ENCODE peak calls at places on chromosomes 16 and 17, in seven cellular contexts. T, F, P, Z, W, L and U are unnamed samples. For H3K4me1, the result is how much of the 10 kb centered on the place peaks cover.

GRCh38 chr17:61002316-61002736 is 324.7 kb downstream of the BCAS3 start:
- DNase-seq in T (peak), F (no peak), P (no peak), Z (no peak), W (peak), L (peak), U (no peak)

GRCh38 chr16:80704751-80705150 is 99.6 kb downstream of the CDYL2 start:
- DNase-seq in T (no peak), F (no peak), P (no peak), Z (no peak), W (no peak), L (no peak), U (no peak)

GRCh38 chr17:82859431-82860403 is 19.9 kb upstream of the ZNF750 start:
- DNase-seq in T (no peak), F (peak), P (no peak), Z (no peak), W (peak), L (peak), U (no peak)

GRCh38 chr17:42182927-42183734 is 2.1 kb downstream of the HCRT start:
- DNase-seq in T (peak), F (no peak), P (no peak), Z (no peak), W (peak), L (no peak), U (no peak)

GRCh38 chr17:1648582-1649115 is 1.0 kb downstream of the RILP start:
- DNase-seq in T (peak), F (peak), P (peak), Z (no peak), W (peak), L (peak), U (peak)

GRCh38 chr17:34673516-34673915 is 94.1 kb downstream of the TMEM132E start:
- DNase-seq in T (no peak), F (no peak), P (no peak), Z (no peak), W (no peak), L (no peak), U (no peak)

GRCh38 chr17:34706029-34706428 is 126.6 kb downstream of the TMEM132E start:
- DNase-seq in T (peak), F (no peak), P (no peak), Z (no peak), W (peak), L (no peak), U (no peak)

GRCh38 chr17:15882777-15883176 is 62.2 kb upstream of the ADORA2B start:
- DNase-seq in T (no peak), F (no peak), P (no peak), Z (no peak), W (no peak), L (no peak), U (no peak)

GRCh38 chr16:78770353-78771091 is 671.1 kb downstream of the WWOX start:
- DNase-seq in T (peak), F (peak), P (peak), Z (peak), W (peak), L (peak), U (peak)

GRCh38 chr17:69672924-69673323 is 258.4 kb downstream of the MAP2K6 start:
- DNase-seq in T (peak), F (no peak), P (no peak), Z (no peak), W (peak), L (no peak), U (no peak)

GRCh38 chr16:58299757-58300349 is 5.0 kb upstream of the PRSS54 start:
- DNase-seq in T (peak), F (peak), P (no peak), Z (peak), W (peak), L (no peak), U (no peak)

GRCh38 chr17:63700528-63701441 is 860 bp upstream of the LIMD2 start:
- DNase-seq in T (peak), F (peak), P (peak), Z (no peak), W (peak), L (peak), U (peak)

DNA sequence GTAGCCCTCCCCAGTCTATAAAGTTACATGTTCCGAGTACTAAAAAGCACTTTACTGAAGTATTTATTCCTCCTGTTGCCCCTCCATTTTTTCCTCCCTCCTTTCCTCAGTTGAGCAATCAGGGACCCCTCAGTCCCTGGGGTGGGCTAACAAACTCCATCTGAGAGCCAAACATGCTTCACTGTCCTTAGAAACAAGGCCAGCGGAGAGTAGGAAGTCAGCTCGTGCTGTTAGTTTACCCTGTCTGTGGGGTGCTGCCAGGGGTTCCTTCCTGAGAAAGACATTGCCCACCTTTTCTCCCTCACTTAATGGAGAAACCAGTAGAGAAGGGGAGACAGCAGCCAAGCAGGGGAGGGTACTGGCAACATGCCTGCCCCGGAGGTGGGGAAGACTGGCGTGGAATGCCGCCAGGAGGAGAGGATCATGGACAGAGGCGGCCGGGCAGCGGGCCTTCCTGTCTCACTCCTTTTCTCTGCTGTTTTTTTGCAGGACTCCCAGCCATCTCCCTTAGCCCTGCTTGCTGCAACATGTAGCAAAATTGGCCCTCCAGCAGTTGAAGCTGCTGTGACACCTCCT is 19.7 kb downstream of the SP2 start:
- DNase-seq in T (no peak), F (no peak), P (no peak), Z (no peak), W (no peak), L (no peak), U (no peak)
- H3K4me3 ChIP-seq in T (no peak), F (no peak), P (no peak), Z (no peak), W (no peak), L (no peak), U (no peak)

GRCh38 chr16:89334050-89334449 is 116.5 kb downstream of the ZNF778 start:
- DNase-seq in T (no peak), F (no peak), P (peak), Z (no peak), W (no peak), L (no peak), U (no peak)

GRCh38 chr16:89326721-89327120 is 109.2 kb downstream of the ZNF778 start:
- DNase-seq in T (no peak), F (no peak), P (peak), Z (no peak), W (peak), L (no peak), U (no peak)

GRCh38 chr16:89332248-89333245 is 115.0 kb downstream of the ZNF778 start:
- DNase-seq in T (no peak), F (no peak), P (peak), Z (no peak), W (no peak), L (no peak), U (no peak)

GRCh38 chr16:89331371-89332109 is 114.0 kb downstream of the ZNF778 start:
- DNase-seq in T (no peak), F (peak), P (no peak), Z (no peak), W (no peak), L (peak), U (no peak)

GRCh38 chr16:89330177-89330856 is 112.8 kb downstream of the ZNF778 start:
- DNase-seq in T (no peak), F (peak), P (peak), Z (no peak), W (peak), L (peak), U (no peak)
- H3K4me1 ChIP-seq in T (under half), F (half or more), P (half or more), Z (under half), W (under half), L (half or more), U (under half)

GRCh38 chr17:79909121-79909520 is 69.9 kb upstream of the CBX4 start:
- DNase-seq in T (no peak), F (no peak), P (no peak), Z (no peak), W (no peak), L (no peak), U (no peak)

GRCh38 chr17:79913451-79913850 is 74.2 kb upstream of the CBX4 start:
- DNase-seq in T (no peak), F (no peak), P (no peak), Z (no peak), W (no peak), L (no peak), U (no peak)

GRCh38 chr17:79911430-79912399 is 72.5 kb upstream of the CBX4 start:
- DNase-seq in T (no peak), F (no peak), P (no peak), Z (no peak), W (no peak), L (no peak), U (no peak)

GRCh38 chr17:79912552-79913330 is 73.5 kb upstream of the CBX4 start:
- DNase-seq in T (no peak), F (no peak), P (no peak), Z (no peak), W (no peak), L (no peak), U (no peak)

GRCh38 chr17:79910985-79911361 is 71.7 kb upstream of the CBX4 start:
- DNase-seq in T (no peak), F (no peak), P (no peak), Z (no peak), W (no peak), L (no peak), U (no peak)
- H3K4me3 ChIP-seq in T (no peak), F (no peak), P (no peak), Z (no peak), W (no peak), L (no peak), U (no peak)

GRCh38 chr17:40335620-40336019 is 26.6 kb downstream of the RARA start:
- DNase-seq in T (no peak), F (no peak), P (no peak), Z (no peak), W (no peak), L (no peak), U (no peak)

GRCh38 chr17:40331743-40332641 is 23.0 kb downstream of the RARA start:
- DNase-seq in T (peak), F (no peak), P (peak), Z (no peak), W (no peak), L (no peak), U (peak)

GRCh38 chr17:40330850-40331470 is 22.0 kb downstream of the RARA start:
- DNase-seq in T (no peak), F (no peak), P (no peak), Z (no peak), W (no peak), L (no peak), U (no peak)

GRCh38 chr17:40337351-40337750 is 27.2 kb downstream of the GJD3 start:
- DNase-seq in T (no peak), F (no peak), P (no peak), Z (no peak), W (no peak), L (no peak), U (no peak)

DNA sequence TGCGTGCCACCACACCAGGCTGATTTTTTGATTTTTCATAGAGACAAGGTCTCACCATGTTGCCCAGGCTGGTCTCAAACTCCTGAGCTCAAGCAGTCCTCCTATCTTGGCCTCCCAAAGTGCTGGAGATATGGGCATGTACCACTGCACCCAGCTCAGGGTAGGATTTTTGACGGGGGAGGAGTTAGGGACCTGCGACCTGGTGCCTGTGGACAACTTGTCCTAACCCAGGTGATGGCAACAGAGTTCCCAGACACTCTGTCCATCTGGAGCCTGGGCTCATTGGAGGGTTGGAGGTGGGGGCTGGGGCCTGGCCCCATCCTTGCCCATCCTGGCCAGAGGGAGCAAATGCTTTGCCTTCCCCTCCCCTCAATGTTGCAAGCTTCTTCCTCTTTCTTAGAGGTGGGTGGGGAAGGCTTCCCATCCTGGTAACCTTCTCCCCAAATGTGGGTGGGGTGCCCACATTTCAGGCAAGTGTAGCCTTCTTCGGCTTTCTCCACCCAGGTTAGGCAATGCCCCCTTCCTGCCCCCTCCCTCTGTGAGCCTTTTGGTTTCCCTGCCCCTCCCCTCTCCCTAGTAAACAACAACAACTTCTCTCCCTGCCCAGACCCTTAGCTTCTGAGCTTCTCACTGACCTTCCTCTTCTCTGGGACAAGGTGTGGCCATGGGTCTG is 24.9 kb downstream of the RARA start:
- DNase-seq in T (no peak), F (no peak), P (no peak), Z (no peak), W (no peak), L (no peak), U (no peak)
- H3K4me1 ChIP-seq in T (under half), F (half or more), P (half or more), Z (under half), W (under half), L (half or more), U (half or more)